ENCODE peak calls at places on chromosome 15, in five cellular contexts. One of them, this sample, is unnamed.

GRCh38 chr15:42786978-42787377 is 50.0 kb upstream of the CDAN1 start:
- DNase-seq in NCI-H187: no peak
- DNase-seq in fibroblast of mammary gland: no peak
- DNase-seq in activated CD8-positive, alpha-beta T cell treated with anti-CD3 and anti-CD28 coated beads, Interleukin-2, amount 10 ng/mL, durations not matched to agents 7 days and 5 days: no peak
- DNase-seq in H54: no peak
- DNase-seq in this sample: no peak

GRCh38 chr15:51104512-51104911 is 9.8 kb upstream of the TNFAIP8L3 start:
- DNase-seq in NCI-H187: no peak
- DNase-seq in fibroblast of mammary gland: peak; percentile 97
- DNase-seq in activated CD8-positive, alpha-beta T cell treated with anti-CD3 and anti-CD28 coated beads, Interleukin-2, amount 10 ng/mL, durations not matched to agents 7 days and 5 days: no peak
- DNase-seq in H54: no peak
- DNase-seq in this sample: no peak

GRCh38 chr15:67185621-67186225 is 68.7 kb downstream of the AAGAB start:
- DNase-seq in NCI-H187: no peak
- DNase-seq in fibroblast of mammary gland: peak; percentile 78
- DNase-seq in activated CD8-positive, alpha-beta T cell treated with anti-CD3 and anti-CD28 coated beads, Interleukin-2, amount 10 ng/mL, durations not matched to agents 7 days and 5 days: peak; percentile 43
- DNase-seq in H54: no peak
- DNase-seq in this sample: no peak

GRCh38 chr15:28013480-28013879 is 85.6 kb downstream of the OCA2 start:
- DNase-seq in NCI-H187: no peak
- DNase-seq in fibroblast of mammary gland: no peak
- DNase-seq in activated CD8-positive, alpha-beta T cell treated with anti-CD3 and anti-CD28 coated beads, Interleukin-2, amount 10 ng/mL, durations not matched to agents 7 days and 5 days: peak; percentile 9
- DNase-seq in H54: no peak
- DNase-seq in this sample: no peak

GRCh38 chr15:40307421-40308165 is at the start of gene PLCB2:
- DNase-seq in NCI-H187: no peak
- DNase-seq in fibroblast of mammary gland: no peak
- DNase-seq in activated CD8-positive, alpha-beta T cell treated with anti-CD3 and anti-CD28 coated beads, Interleukin-2, amount 10 ng/mL, durations not matched to agents 7 days and 5 days: peak; percentile 82
- DNase-seq in H54: no peak
- DNase-seq in this sample: no peak

GRCh38 chr15:38536201-38536676 is 28.4 kb downstream of the RASGRP1 start:
- DNase-seq in NCI-H187: no peak
- DNase-seq in fibroblast of mammary gland: peak; percentile 92
- DNase-seq in activated CD8-positive, alpha-beta T cell treated with anti-CD3 and anti-CD28 coated beads, Interleukin-2, amount 10 ng/mL, durations not matched to agents 7 days and 5 days: peak; percentile 2
- DNase-seq in H54: no peak
- DNase-seq in this sample: no peak

GRCh38 chr15:51884517-51885236 is 55.2 kb downstream of the TMOD3 start:
- DNase-seq in NCI-H187: no peak
- DNase-seq in fibroblast of mammary gland: peak; percentile 69
- DNase-seq in activated CD8-positive, alpha-beta T cell treated with anti-CD3 and anti-CD28 coated beads, Interleukin-2, amount 10 ng/mL, durations not matched to agents 7 days and 5 days: no peak
- DNase-seq in H54: no peak
- DNase-seq in this sample: no peak

GRCh38 chr15:31265871-31266711 is 60.5 kb upstream of the KLF13 start:
- DNase-seq in NCI-H187: no peak
- DNase-seq in fibroblast of mammary gland: no peak
- DNase-seq in activated CD8-positive, alpha-beta T cell treated with anti-CD3 and anti-CD28 coated beads, Interleukin-2, amount 10 ng/mL, durations not matched to agents 7 days and 5 days: peak; percentile 87
- DNase-seq in H54: no peak
- DNase-seq in this sample: no peak

GRCh38 chr15:87733005-87733404 is 523.5 kb downstream of the NTRK3 start:
- DNase-seq in NCI-H187: no peak
- DNase-seq in fibroblast of mammary gland: no peak
- DNase-seq in activated CD8-positive, alpha-beta T cell treated with anti-CD3 and anti-CD28 coated beads, Interleukin-2, amount 10 ng/mL, durations not matched to agents 7 days and 5 days: no peak
- DNase-seq in H54: peak; percentile 11
- DNase-seq in this sample: no peak

GRCh38 chr15:70802629-70803028 is 39.3 kb upstream of the UACA start:
- DNase-seq in NCI-H187: no peak
- DNase-seq in fibroblast of mammary gland: peak; percentile 87
- DNase-seq in activated CD8-positive, alpha-beta T cell treated with anti-CD3 and anti-CD28 coated beads, Interleukin-2, amount 10 ng/mL, durations not matched to agents 7 days and 5 days: no peak
- DNase-seq in H54: peak; percentile 37
- DNase-seq in this sample: no peak

GRCh38 chr15:67149068-67149841 is 83.9 kb downstream of the SMAD3 start:
- DNase-seq in NCI-H187: no peak
- DNase-seq in fibroblast of mammary gland: no peak
- DNase-seq in activated CD8-positive, alpha-beta T cell treated with anti-CD3 and anti-CD28 coated beads, Interleukin-2, amount 10 ng/mL, durations not matched to agents 7 days and 5 days: no peak
- DNase-seq in H54: no peak
- DNase-seq in this sample: no peak

GRCh38 chr15:31342781-31343626 is 16.4 kb downstream of the KLF13 start:
- DNase-seq in NCI-H187: no peak
- DNase-seq in fibroblast of mammary gland: no peak
- DNase-seq in activated CD8-positive, alpha-beta T cell treated with anti-CD3 and anti-CD28 coated beads, Interleukin-2, amount 10 ng/mL, durations not matched to agents 7 days and 5 days: no peak
- DNase-seq in H54: no peak
- DNase-seq in this sample: no peak

GRCh38 chr15:90101130-90101968 is 919 bp downstream of the IDH2 start:
- DNase-seq in NCI-H187: peak; percentile 26
- DNase-seq in fibroblast of mammary gland: peak; percentile 11
- DNase-seq in activated CD8-positive, alpha-beta T cell treated with anti-CD3 and anti-CD28 coated beads, Interleukin-2, amount 10 ng/mL, durations not matched to agents 7 days and 5 days: peak; percentile 58
- DNase-seq in H54: no peak
- DNase-seq in this sample: no peak

GRCh38 chr15:41891946-41892345 is 1.9 kb downstream of the SPTBN5 start:
- DNase-seq in NCI-H187: peak; percentile 26
- DNase-seq in fibroblast of mammary gland: no peak
- DNase-seq in activated CD8-positive, alpha-beta T cell treated with anti-CD3 and anti-CD28 coated beads, Interleukin-2, amount 10 ng/mL, durations not matched to agents 7 days and 5 days: no peak
- DNase-seq in H54: no peak
- DNase-seq in this sample: no peak

GRCh38 chr15:50906954-50907865 is 1.3 kb upstream of the AP4E1 start:
- DNase-seq in NCI-H187: peak; percentile 17
- DNase-seq in fibroblast of mammary gland: no peak
- DNase-seq in activated CD8-positive, alpha-beta T cell treated with anti-CD3 and anti-CD28 coated beads, Interleukin-2, amount 10 ng/mL, durations not matched to agents 7 days and 5 days: peak; percentile 88
- DNase-seq in H54: no peak
- DNase-seq in this sample: no peak

GRCh38 chr15:86762874-86763273 is 683.2 kb downstream of the AGBL1 start:
- DNase-seq in NCI-H187: no peak
- DNase-seq in fibroblast of mammary gland: no peak
- DNase-seq in activated CD8-positive, alpha-beta T cell treated with anti-CD3 and anti-CD28 coated beads, Interleukin-2, amount 10 ng/mL, durations not matched to agents 7 days and 5 days: no peak
- DNase-seq in H54: no peak
- DNase-seq in this sample: no peak

GRCh38 chr15:52107238-52107637 is 5.3 kb downstream of the BCL2L10 start:
- DNase-seq in NCI-H187: no peak
- DNase-seq in fibroblast of mammary gland: no peak
- DNase-seq in activated CD8-positive, alpha-beta T cell treated with anti-CD3 and anti-CD28 coated beads, Interleukin-2, amount 10 ng/mL, durations not matched to agents 7 days and 5 days: no peak
- DNase-seq in H54: no peak
- DNase-seq in this sample: no peak

GRCh38 chr15:40925863-40926658 is 3.1 kb upstream of the DLL4 start:
- DNase-seq in NCI-H187: no peak
- DNase-seq in fibroblast of mammary gland: no peak
- DNase-seq in activated CD8-positive, alpha-beta T cell treated with anti-CD3 and anti-CD28 coated beads, Interleukin-2, amount 10 ng/mL, durations not matched to agents 7 days and 5 days: no peak
- DNase-seq in H54: no peak
- DNase-seq in this sample: no peak

GRCh38 chr15:29093696-29094343 is 175.8 kb downstream of the NSMCE3 start:
- DNase-seq in NCI-H187: no peak
- DNase-seq in fibroblast of mammary gland: no peak
- DNase-seq in activated CD8-positive, alpha-beta T cell treated with anti-CD3 and anti-CD28 coated beads, Interleukin-2, amount 10 ng/mL, durations not matched to agents 7 days and 5 days: no peak
- DNase-seq in H54: no peak
- DNase-seq in this sample: no peak

GRCh38 chr15:43511012-43511885 is 6.2 kb upstream of the MAP1A start:
- DNase-seq in NCI-H187: peak; percentile 48
- DNase-seq in fibroblast of mammary gland: no peak
- DNase-seq in activated CD8-positive, alpha-beta T cell treated with anti-CD3 and anti-CD28 coated beads, Interleukin-2, amount 10 ng/mL, durations not matched to agents 7 days and 5 days: peak; percentile 38
- DNase-seq in H54: no peak
- DNase-seq in this sample: no peak

GRCh38 chr15:87604857-87605446 is 651.6 kb downstream of the NTRK3 start:
- DNase-seq in NCI-H187: no peak
- DNase-seq in fibroblast of mammary gland: no peak
- DNase-seq in activated CD8-positive, alpha-beta T cell treated with anti-CD3 and anti-CD28 coated beads, Interleukin-2, amount 10 ng/mL, durations not matched to agents 7 days and 5 days: peak; percentile 34
- DNase-seq in H54: no peak
- DNase-seq in this sample: no peak